ENCODE peak calls at places on chromosomes 2 and 18, in ten cellular contexts. O is CD8-positive, alpha-beta memory T cell; Q is right atrium auricular region; X is GM23338; C is tibial nerve; H is endothelial cell of umbilical vein; M is tibial artery; L is fibroblast of lung; Z is pancreas; P is vagina. K is an unnamed sample.
A peak's percentile ranks its signal among the peaks of the same experiment; 100 is the strongest.

GRCh38 chr2:1750270-1750934 is 6.1 kb upstream of the PXDN start:
- DNase-seq in P (no peak), C (no peak), X (no peak), O (no peak), Z (no peak), Q (no peak), H (no peak), L (no peak), M (no peak), K (no peak)

GRCh38 chr2:158926478-158926948 is 41.9 kb upstream of the TANC1 start:
- DNase-seq in M (no peak), L (peak; percentile 86), Z (no peak), H (peak; percentile 59), P (no peak), C (no peak), O (no peak), X (no peak), Q (no peak), K (no peak)

GRCh38 chr2:147844691-147845607 is at the start of gene ACVR2A:
- DNase-seq in Q (no peak), O (peak; percentile 65), L (peak; percentile 43), X (peak; percentile 56), C (peak; percentile 21), M (peak; percentile 66), P (no peak), H (peak; percentile 52), Z (peak; percentile 43), K (peak; percentile 58)

GRCh38 chr18:2627821-2628276 is 27.7 kb upstream of the SMCHD1 start:
- DNase-seq in X (no peak), H (no peak), P (no peak), C (no peak), O (no peak), Z (no peak), L (no peak), Q (no peak), M (no peak), K (no peak)

GRCh38 chr2:1553671-1554295 is 140.5 kb downstream of the TPO start:
- DNase-seq in L (peak; percentile 91), O (no peak), C (peak; percentile 41), Q (no peak), P (no peak), H (no peak), M (no peak), Z (no peak), X (peak; percentile 50), K (peak; percentile 9)

GRCh38 chr2:222919841-222920609 is 59.2 kb downstream of the ACSL3 start:
- DNase-seq in Z (no peak), O (no peak), H (peak; percentile 69), M (no peak), L (peak; percentile 91), C (no peak), Q (no peak), X (no peak), P (no peak), K (no peak)

GRCh38 chr2:239196474-239197021 is 204.3 kb downstream of the HDAC4 start:
- DNase-seq in H (no peak), X (no peak), P (no peak), O (no peak), Z (no peak), M (peak; percentile 61), L (no peak), C (no peak), Q (no peak), K (no peak)

GRCh38 chr2:45315881-45316280 is 295.2 kb downstream of the SRBD1 start:
- DNase-seq in X (no peak), M (no peak), Q (no peak), C (no peak), H (peak; percentile 48), P (no peak), Z (no peak), O (no peak), L (peak; percentile 91), K (no peak)

GRCh38 chr2:25788457-25788856 is 89.8 kb downstream of the ASXL2 start:
- DNase-seq in C (no peak), Z (no peak), P (no peak), M (no peak), L (no peak), O (no peak), H (no peak), X (no peak), Q (no peak), K (no peak)

GRCh38 chr2:220811952-220812570 is 760.0 kb downstream of the EPHA4 start:
- DNase-seq in C (no peak), Z (no peak), H (no peak), L (peak; percentile 16), O (no peak), X (no peak), M (no peak), P (no peak), Q (no peak), K (no peak)

GRCh38 chr2:6068441-6068935 is 376.3 kb downstream of the SOX11 start:
- DNase-seq in C (no peak), H (no peak), M (no peak), X (no peak), Q (no peak), P (no peak), L (no peak), Z (no peak), O (no peak), K (no peak)

GRCh38 chr18:74115046-74115445 is 32.6 kb downstream of the FBXO15 start:
- DNase-seq in Z (no peak), M (no peak), X (no peak), C (no peak), H (no peak), L (no peak), O (no peak), Q (no peak), P (no peak), K (no peak)

GRCh38 chr2:40208478-40208877 is 243.4 kb downstream of the SLC8A1 start:
- DNase-seq in P (no peak), O (no peak), Q (no peak), Z (no peak), C (no peak), L (no peak), M (no peak), X (no peak), H (no peak), K (no peak)

GRCh38 chr2:172092716-172093415 is 7.6 kb downstream of the DLX1 start:
- DNase-seq in X (peak; percentile 35), Z (no peak), H (no peak), Q (no peak), O (no peak), P (no peak), L (no peak), C (no peak), M (no peak), K (no peak)

GRCh38 chr2:172089633-172090032 is 4.3 kb downstream of the DLX1 start:
- DNase-seq in C (no peak), O (no peak), Z (no peak), X (no peak), Q (no peak), L (no peak), P (no peak), M (no peak), H (no peak), K (no peak)

GRCh38 chr2:172090044-172090946 is 5.0 kb downstream of the DLX1 start:
- DNase-seq in Q (no peak), O (no peak), P (no peak), H (no peak), L (no peak), M (no peak), Z (no peak), X (peak; percentile 76), C (no peak), K (no peak)

GRCh38 chr2:172091626-172092566 is 6.6 kb downstream of the DLX1 start:
- DNase-seq in H (no peak), P (no peak), O (no peak), L (no peak), X (peak; percentile 15), Q (no peak), C (no peak), M (no peak), Z (no peak), K (no peak)

DNA sequence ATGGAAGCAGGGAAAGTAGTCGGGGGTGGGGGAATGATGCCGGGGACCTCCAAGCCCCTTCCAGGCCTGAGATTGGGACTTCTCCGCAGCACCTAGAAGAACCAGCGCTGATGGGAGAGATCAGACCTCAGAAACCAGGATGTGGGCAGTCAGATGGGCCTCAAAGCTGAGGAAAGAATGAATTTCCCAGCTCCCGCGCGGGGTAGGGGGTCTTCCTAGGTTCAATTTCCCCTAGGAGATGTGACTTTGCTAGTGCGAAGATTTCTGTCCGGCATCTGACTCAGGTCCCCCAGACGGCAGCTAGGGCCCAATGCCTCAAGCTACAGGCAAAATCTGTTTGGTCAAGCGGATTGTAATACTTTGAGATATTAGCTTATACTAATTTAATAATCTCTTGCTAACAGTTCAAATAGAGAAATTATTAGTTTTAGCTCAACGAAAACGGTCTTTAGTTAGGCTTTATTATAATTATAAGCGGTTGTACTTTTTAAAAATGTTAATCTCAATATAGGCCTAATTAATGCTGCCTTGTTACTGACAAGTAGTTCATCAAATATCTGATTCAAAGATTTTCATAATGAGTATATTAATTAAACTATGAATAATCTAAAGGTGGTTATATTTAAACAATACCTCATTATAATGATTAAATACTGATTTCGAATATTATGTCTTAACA is 5.8 kb downstream of the DLX1 start:
- DNase-seq in P (no peak), Q (no peak), C (no peak), Z (no peak), M (no peak), L (no peak), H (no peak), O (no peak), X (peak; percentile 47), K (no peak)
- H3K27me3 ChIP-seq in P (peaks cover 60% of the 10 kb centered on the region), Q (peaks cover 86% of the 10 kb centered on the region), C (peaks cover 100% of the 10 kb centered on the region), Z (peaks cover 92% of the 10 kb centered on the region), M (peaks cover 28% of the 10 kb centered on the region), L (peaks cover 81% of the 10 kb centered on the region), H (peaks cover 85% of the 10 kb centered on the region), O (peaks cover 97% of the 10 kb centered on the region), X (peaks cover 100% of the 10 kb centered on the region), K (peaks cover 98% of the 10 kb centered on the region)

GRCh38 chr2:160967523-160967922 is 192.7 kb upstream of the TANK start:
- DNase-seq in M (no peak), L (no peak), O (no peak), P (no peak), Z (no peak), H (no peak), Q (no peak), C (no peak), X (no peak), K (no peak)
- H3K36me3 ChIP-seq in M (no peaks in the 10 kb centered on the region), L (no peaks in the 10 kb centered on the region), O (no peaks in the 10 kb centered on the region), P (no peaks in the 10 kb centered on the region), Z (no peaks in the 10 kb centered on the region), H (no peaks in the 10 kb centered on the region), Q (no peaks in the 10 kb centered on the region), C (no peaks in the 10 kb centered on the region), X (no peaks in the 10 kb centered on the region), K (no peaks in the 10 kb centered on the region)

GRCh38 chr2:203396667-203397066 is 68.5 kb downstream of the ABI2 start:
- DNase-seq in Q (no peak), M (no peak), O (no peak), X (peak; percentile 90), Z (no peak), C (no peak), L (no peak), P (no peak), H (no peak), K (no peak)
- H3K27me3 ChIP-seq in Q (no peaks in the 10 kb centered on the region), M (no peaks in the 10 kb centered on the region), O (no peaks in the 10 kb centered on the region), X (no peaks in the 10 kb centered on the region), Z (no peaks in the 10 kb centered on the region), C (no peaks in the 10 kb centered on the region), L (no peaks in the 10 kb centered on the region), P (no peaks in the 10 kb centered on the region), H (no peaks in the 10 kb centered on the region), K (no peaks in the 10 kb centered on the region)

DNA sequence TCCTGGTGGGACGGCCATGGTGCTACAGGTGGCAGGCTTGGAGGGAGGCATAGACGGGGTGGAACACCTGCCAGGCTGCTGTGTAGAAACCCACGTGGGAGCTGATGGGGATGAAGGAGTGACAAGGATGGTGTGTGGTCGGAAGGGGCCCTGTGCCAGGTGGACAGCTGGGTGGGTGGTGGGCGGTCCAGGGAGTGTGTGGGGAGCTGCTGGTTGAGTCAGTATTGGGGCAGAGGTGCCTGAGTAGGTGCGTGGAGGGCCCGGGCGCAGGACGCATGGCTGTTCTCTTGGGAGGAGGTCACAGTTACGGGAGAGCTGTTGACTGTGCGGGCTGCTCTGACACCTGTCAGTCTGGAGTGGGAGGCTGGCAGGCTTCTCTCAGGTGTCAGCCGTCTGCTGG is 12.6 kb upstream of the D2HGDH start:
- DNase-seq in M (no peak), Z (no peak), P (no peak), Q (no peak), C (no peak), L (no peak), X (no peak), O (no peak), H (no peak), K (no peak)
- H3K36me3 ChIP-seq in M (peaks cover 97% of the 10 kb centered on the region), Z (peaks cover 52% of the 10 kb centered on the region), P (peaks cover 46% of the 10 kb centered on the region), Q (peaks cover 30% of the 10 kb centered on the region), C (peaks cover 97% of the 10 kb centered on the region), L (peaks cover 16% of the 10 kb centered on the region), X (peaks cover 7% of the 10 kb centered on the region), O (peaks cover 9% of the 10 kb centered on the region), H (no peaks in the 10 kb centered on the region), K (peaks cover 68% of the 10 kb centered on the region)